ENCODE peak calls at places on chromosome X, in nine cellular contexts. N is BJ, I is endodermal cell, J is ascending aorta, A is epithelial cell of esophagus, K is HFF-Myc, L is stomach, H is cardiac fibroblast, E is body of pancreas. P is an unnamed sample.

GRCh38 chrX:71160475-71160874 is 15.8 kb downstream of the NLGN3 start:
- DNase-seq in N (no peak), I (no peak), J (no peak), A (peak), K (no peak), L (no peak), H (peak), E (no peak), P (no peak)

GRCh38 chrX:40501456-40501855 is 79.3 kb upstream of the ATP6AP2 start:
- DNase-seq in N (no peak), I (no peak), J (no peak), A (no peak), K (no peak), L (no peak), H (no peak), E (no peak), P (no peak)

GRCh38 chrX:130167040-130167439 is 1.4 kb upstream of the AIFM1 start:
- DNase-seq in N (no peak), I (no peak), J (no peak), A (no peak), K (no peak), L (no peak), H (no peak), E (no peak), P (no peak)

GRCh38 chrX:30967516-30967915 is 78.5 kb upstream of the TAB3 start:
- DNase-seq in N (no peak), I (no peak), J (no peak), A (no peak), K (no peak), L (no peak), H (no peak), E (no peak), P (no peak)

GRCh38 chrX:18227458-18227857 is 6.8 kb upstream of the BEND2 start:
- DNase-seq in N (no peak), I (no peak), J (no peak), A (no peak), K (no peak), L (no peak), H (no peak), E (no peak), P (no peak)

GRCh38 chrX:1169198-1169597 is 43.3 kb downstream of the CRLF2 start:
- DNase-seq in N (no peak), I (no peak), J (no peak), A (no peak), K (no peak), L (no peak), H (no peak), E (no peak), P (no peak)

GRCh38 chrX:100895365-100896075 is 21.4 kb upstream of the NOX1 start:
- DNase-seq in N (no peak), I (peak), J (no peak), A (peak), K (no peak), L (peak), H (peak), E (peak), P (peak)

GRCh38 chrX:17081535-17081934 is 135.1 kb downstream of the REPS2 start:
- DNase-seq in N (no peak), I (no peak), J (no peak), A (no peak), K (no peak), L (no peak), H (no peak), E (peak), P (peak)

GRCh38 chrX:130179579-130180215 is 7.9 kb downstream of the RAB33A start:
- DNase-seq in N (no peak), I (no peak), J (no peak), A (peak), K (no peak), L (no peak), H (peak), E (no peak), P (no peak)

GRCh38 chrX:113514906-113515305 is 674.3 kb upstream of the AMOT start:
- DNase-seq in N (no peak), I (peak), J (no peak), A (no peak), K (no peak), L (no peak), H (no peak), E (peak), P (no peak)

GRCh38 chrX:44874481-44875184 is 1.6 kb downstream of the KDM6A start:
- DNase-seq in N (no peak), I (peak), J (no peak), A (peak), K (no peak), L (peak), H (peak), E (peak), P (peak)

GRCh38 chrX:112868586-112868985 is 28.0 kb upstream of the AMOT start:
- DNase-seq in N (no peak), I (no peak), J (no peak), A (no peak), K (no peak), L (no peak), H (no peak), E (no peak), P (no peak)

GRCh38 chrX:115047181-115047580 is 29.8 kb upstream of the IL13RA2 start:
- DNase-seq in N (no peak), I (no peak), J (no peak), A (no peak), K (no peak), L (no peak), H (no peak), E (no peak), P (peak)

GRCh38 chrX:153646620-153647373 is at the start of gene DUSP9:
- DNase-seq in N (no peak), I (peak), J (peak), A (peak), K (no peak), L (peak), H (peak), E (peak), P (no peak)

GRCh38 chrX:13112499-13112898 is 68.1 kb upstream of the FAM9C start:
- DNase-seq in N (no peak), I (no peak), J (no peak), A (no peak), K (no peak), L (no peak), H (no peak), E (no peak), P (no peak)

GRCh38 chrX:137195991-137196390 is 162.2 kb upstream of the GPR101 start:
- DNase-seq in N (no peak), I (no peak), J (no peak), A (peak), K (no peak), L (no peak), H (no peak), E (no peak), P (peak)

GRCh38 chrX:23511783-23512182 is 155.5 kb upstream of the PRDX4 start:
- DNase-seq in N (no peak), I (no peak), J (no peak), A (no peak), K (no peak), L (no peak), H (no peak), E (no peak), P (no peak)

GRCh38 chrX:53950130-53950733 is 94.0 kb downstream of the PHF8 start:
- DNase-seq in N (no peak), I (no peak), J (no peak), A (peak), K (no peak), L (no peak), H (no peak), E (no peak), P (no peak)

GRCh38 chrX:11953615-11954014 is 184.7 kb upstream of the FRMPD4 start:
- DNase-seq in N (peak), I (no peak), J (no peak), A (peak), K (peak), L (no peak), H (peak), E (no peak), P (peak)

GRCh38 chrX:142204522-142205433 is at the start of gene MAGEC2:
- DNase-seq in N (no peak), I (no peak), J (no peak), A (no peak), K (no peak), L (no peak), H (no peak), E (no peak), P (no peak)

GRCh38 chrX:21412883-21413282 is 38.7 kb downstream of the CNKSR2 start:
- DNase-seq in N (no peak), I (no peak), J (no peak), A (peak), K (no peak), L (no peak), H (no peak), E (no peak), P (peak)

GRCh38 chrX:63751481-63751880 is 33.5 kb downstream of the ARHGEF9 start:
- DNase-seq in N (no peak), I (no peak), J (no peak), A (peak), K (no peak), L (no peak), H (no peak), E (no peak), P (no peak)

GRCh38 chrX:150967786-150968185 is 15.3 kb upstream of the HMGB3 start:
- DNase-seq in N (no peak), I (no peak), J (no peak), A (no peak), K (no peak), L (peak), H (no peak), E (no peak), P (no peak)

GRCh38 chrX:112945796-112946195 is 105.2 kb upstream of the AMOT start:
- DNase-seq in N (no peak), I (no peak), J (no peak), A (no peak), K (no peak), L (no peak), H (no peak), E (no peak), P (no peak)

GRCh38 chrX:63747331-63747730 is 37.7 kb downstream of the ARHGEF9 start:
- DNase-seq in N (peak), I (no peak), J (peak), A (peak), K (no peak), L (no peak), H (peak), E (no peak), P (peak)

GRCh38 chrX:40734956-40735317 is 405 bp downstream of the MED14 start:
- DNase-seq in N (no peak), I (no peak), J (no peak), A (peak), K (no peak), L (no peak), H (peak), E (peak), P (peak)

GRCh38 chrX:13803116-13803515 is 13.8 kb downstream of the GPM6B start:
- DNase-seq in N (no peak), I (peak), J (no peak), A (no peak), K (no peak), L (no peak), H (no peak), E (no peak), P (no peak)

GRCh38 chrX:17735396-17735795 is 1.9 kb upstream of the SCML1 start:
- DNase-seq in N (no peak), I (no peak), J (no peak), A (no peak), K (no peak), L (no peak), H (no peak), E (no peak), P (no peak)

GRCh38 chrX:24396236-24396929 is 35.9 kb downstream of the SUPT20HL1 start:
- DNase-seq in N (no peak), I (no peak), J (no peak), A (no peak), K (no peak), L (no peak), H (peak), E (peak), P (peak)

GRCh38 chrX:136395271-136395670 is 92.5 kb upstream of the BRS3 start:
- DNase-seq in N (no peak), I (no peak), J (no peak), A (peak), K (no peak), L (no peak), H (no peak), E (no peak), P (peak)

DNA sequence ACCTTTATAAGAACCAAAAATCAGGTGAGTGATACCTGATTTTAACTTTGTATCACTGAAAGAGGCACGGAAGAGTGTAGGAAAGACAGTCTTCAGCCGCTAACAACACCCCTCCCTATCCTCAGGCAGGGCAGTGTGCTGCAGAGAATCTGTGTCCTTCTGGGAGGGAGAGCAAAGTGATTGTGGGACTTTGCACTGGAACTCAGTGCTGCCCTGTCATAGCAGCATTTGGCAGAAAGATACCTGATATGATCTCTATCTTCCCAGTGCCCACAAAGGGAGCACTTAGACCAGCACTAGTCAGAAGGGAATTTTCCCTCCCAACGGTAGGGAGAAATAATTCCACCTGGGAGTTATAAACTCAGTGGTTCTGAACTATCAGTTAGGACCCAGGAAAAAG is 139.0 kb downstream of the FMR1NB start:
- DNase-seq in N (no peak), I (no peak), J (no peak), A (no peak), K (no peak), L (no peak), H (no peak), E (no peak), P (no peak)
- TF ChIP-seq CTCF in N (no peak), I (no peak), J (no peak), A (no peak), K (no peak), L (no peak), H (no peak), E (no peak), P (no peak)

DNA sequence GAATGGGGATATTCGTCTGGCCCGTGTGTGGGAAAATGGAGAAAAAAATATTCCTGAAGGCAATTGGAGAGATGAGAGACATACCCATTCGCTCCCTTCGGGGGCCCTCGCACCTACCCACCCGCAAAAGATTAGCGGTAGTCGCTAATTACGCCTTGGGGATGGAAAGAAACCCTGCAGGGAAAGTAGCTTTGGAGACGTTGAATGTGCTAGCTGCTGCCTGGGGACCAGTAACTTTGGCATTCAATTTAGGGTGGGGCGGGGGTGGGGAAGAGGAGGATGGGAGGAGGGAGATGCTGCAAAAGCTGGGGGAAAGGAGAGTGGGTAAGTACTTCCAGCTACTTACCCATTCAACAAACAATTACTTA is 407 bp upstream of the ZC4H2 start:
- DNase-seq in N (no peak), I (peak), J (no peak), A (no peak), K (no peak), L (no peak), H (no peak), E (no peak), P (no peak)
- H3K4me3 ChIP-seq in N (peak), I (peak), J (peak), A (peak), K (peak), L (peak), H (peak), E (no peak), P (peak)

DNA sequence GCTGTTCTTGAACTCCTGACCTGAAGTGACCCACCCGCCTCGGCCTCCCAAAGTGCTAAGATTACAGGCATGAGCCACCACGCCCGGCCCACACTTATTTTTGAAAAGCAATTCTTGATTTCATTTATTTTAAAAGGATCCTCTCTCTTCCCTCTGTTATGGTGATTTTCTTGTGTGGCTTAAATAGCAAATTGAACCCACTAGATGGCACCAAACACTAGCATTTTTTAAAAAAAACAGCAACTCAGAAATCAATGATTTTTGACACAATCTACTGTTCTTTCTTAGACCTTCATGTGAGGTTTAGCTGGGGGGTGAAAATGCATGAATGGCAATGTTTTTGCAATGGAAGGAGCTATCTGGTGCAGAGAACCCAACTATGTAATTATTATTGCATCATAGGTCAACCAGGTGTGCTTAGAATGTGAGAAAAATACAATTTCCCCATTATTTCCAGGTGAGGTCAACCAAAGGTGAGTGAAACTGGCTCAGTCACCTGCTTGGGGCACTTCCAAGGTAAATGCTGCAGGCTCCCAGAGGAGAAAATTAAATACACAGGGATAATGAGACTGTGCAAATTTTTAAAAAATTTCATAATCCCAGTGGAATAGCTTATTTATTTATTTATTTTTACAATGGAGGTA is 226.6 kb upstream of the PRKX start:
- DNase-seq in N (no peak), I (no peak), J (no peak), A (peak), K (no peak), L (no peak), H (peak), E (peak), P (peak)
- TF ChIP-seq CTCF in N (peak), I (peak), J (no peak), A (peak), K (peak), L (peak), H (peak), E (peak), P (peak)

GRCh38 chrX:139831017-139831416 is 101.8 kb downstream of the ATP11C start:
- DNase-seq in N (no peak), I (no peak), J (no peak), A (no peak), K (no peak), L (no peak), H (no peak), E (no peak), P (no peak)

GRCh38 chrX:139832728-139833309 is 100.0 kb downstream of the ATP11C start:
- DNase-seq in N (no peak), I (no peak), J (no peak), A (no peak), K (no peak), L (no peak), H (no peak), E (no peak), P (no peak)

GRCh38 chrX:139834879-139835278 is 98.0 kb downstream of the ATP11C start:
- DNase-seq in N (no peak), I (no peak), J (no peak), A (no peak), K (no peak), L (no peak), H (no peak), E (no peak), P (no peak)

GRCh38 chrX:139828830-139829229 is 104.0 kb downstream of the ATP11C start:
- DNase-seq in N (no peak), I (no peak), J (no peak), A (no peak), K (no peak), L (no peak), H (no peak), E (no peak), P (no peak)

GRCh38 chrX:139831689-139832456 is 101.0 kb downstream of the ATP11C start:
- DNase-seq in N (no peak), I (no peak), J (no peak), A (peak), K (peak), L (no peak), H (peak), E (peak), P (peak)
- H3K4me3 ChIP-seq in N (no peak), I (peak), J (no peak), A (no peak), K (no peak), L (no peak), H (no peak), E (no peak), P (no peak)

P was measured in AG10803.